ENCODE peak calls at places on chromosomes 2 and 18, in ten cellular contexts. O is effector CD4-positive, alpha-beta T cell; U is AML-193; H is T-helper 2 cell; W is stimulated activated CD4-positive, alpha-beta T cell treated with anti-CD3 and anti-CD28 coated beads, Interleukin-2, amount 100 ng/mL, for 48 hours; N is transverse colon; B is spleen; T is hippocampal formation; F is fibroblast of the conjunctiva; J is stimulated activated CD8-positive, alpha-beta memory T cell treated with anti-CD3 and anti-CD28 coated beads, Interleukin-7, amount 100 ng/mL, for 48 hours. E is an unnamed sample.

GRCh38 chr2:147108553-147108952 is 736.3 kb upstream of the ACVR2A start:
- DNase-seq in O (no peak), B (no peak), N (no peak), J (no peak), U (no peak), H (no peak), F (no peak), T (no peak), W (no peak), E (no peak)

GRCh38 chr18:23401400-23402347 is 51.4 kb upstream of the RIOK3 start:
- DNase-seq in T (no peak), U (no peak), O (no peak), F (no peak), B (peak), H (no peak), W (no peak), J (no peak), N (peak), E (peak)

GRCh38 chr2:227703280-227703732 is 14.5 kb downstream of the SLC19A3 start:
- DNase-seq in J (no peak), U (no peak), O (no peak), W (no peak), T (no peak), B (no peak), H (no peak), F (peak), N (no peak), E (peak)

GRCh38 chr2:239465017-239466001 is 64.5 kb upstream of the HDAC4 start:
- DNase-seq in N (peak), F (no peak), J (no peak), W (no peak), T (peak), U (peak), O (no peak), B (peak), H (no peak), E (no peak)

GRCh38 chr2:205527801-205528200 is 154.5 kb upstream of the NRP2 start:
- DNase-seq in T (no peak), H (no peak), F (no peak), N (no peak), J (no peak), B (no peak), W (no peak), U (no peak), O (no peak), E (peak)

GRCh38 chr2:191678437-191679110 is 638 bp downstream of the NABP1 start:
- DNase-seq in W (peak), J (peak), B (peak), N (peak), F (no peak), T (no peak), H (peak), U (no peak), O (peak), E (no peak)

GRCh38 chr2:157893611-157894010 is 17.5 kb upstream of the ACVR1 start:
- DNase-seq in T (no peak), N (no peak), B (no peak), O (no peak), H (no peak), U (no peak), F (no peak), W (no peak), J (no peak), E (no peak)

GRCh38 chr2:26605969-26606846 is 35.0 kb downstream of the CIB4 start:
- DNase-seq in F (no peak), U (no peak), J (no peak), O (no peak), B (no peak), T (no peak), W (no peak), H (no peak), N (no peak), E (no peak)

GRCh38 chr18:51767293-51767692 is 569.8 kb upstream of the MEX3C start:
- DNase-seq in B (no peak), F (no peak), W (no peak), J (no peak), U (no peak), T (no peak), O (no peak), N (no peak), H (no peak), E (no peak)

GRCh38 chr18:32879497-32879896 is 106.7 kb upstream of the KLHL14 start:
- DNase-seq in J (no peak), T (no peak), N (no peak), B (no peak), U (no peak), O (no peak), H (no peak), F (no peak), W (no peak), E (no peak)

GRCh38 chr18:58599106-58599505 is 29.8 kb downstream of the ALPK2 start:
- DNase-seq in H (no peak), T (no peak), N (no peak), B (no peak), O (no peak), F (no peak), W (no peak), J (no peak), U (no peak), E (peak)

GRCh38 chr2:3073196-3073595 is 304.4 kb downstream of the EIPR1 start:
- DNase-seq in J (no peak), T (no peak), H (no peak), F (no peak), N (no peak), W (no peak), O (no peak), B (peak), U (no peak), E (no peak)

GRCh38 chr18:2715990-2716389 is 60.5 kb downstream of the SMCHD1 start:
- DNase-seq in J (no peak), O (no peak), N (no peak), B (no peak), T (no peak), W (no peak), H (no peak), U (no peak), F (no peak), E (peak)

GRCh38 chr2:40213616-40214015 is 238.3 kb downstream of the SLC8A1 start:
- DNase-seq in F (no peak), H (no peak), T (no peak), O (no peak), U (no peak), B (no peak), W (no peak), J (no peak), N (no peak), E (no peak)

GRCh38 chr2:180728928-180729559 is 251.4 kb upstream of the UBE2E3 start:
- DNase-seq in F (peak), U (no peak), N (no peak), J (no peak), H (no peak), O (no peak), T (no peak), B (no peak), W (no peak), E (peak)

GRCh38 chr2:197707316-197708213 is 2.4 kb downstream of the MARS2 start:
- DNase-seq in U (peak), W (no peak), N (no peak), F (peak), B (no peak), T (no peak), O (no peak), J (no peak), H (no peak), E (peak)

GRCh38 chr2:20589975-20590703 is 60.8 kb downstream of the HS1BP3 start:
- DNase-seq in F (no peak), O (no peak), B (peak), J (no peak), H (no peak), W (no peak), U (no peak), T (no peak), N (peak), E (peak)

E was measured in IMR-90.